ENCODE peak calls at places on chromosomes 5 and 9, in nine cellular contexts. One of them, this sample, is unnamed.

GRCh38 chr5:179549973-179550510 is 312 bp upstream of the RUFY1 start:
- DNase-seq in nephron progenitor cell: no peak
- DNase-seq in NCI-H774: peak
- DNase-seq in activated CD4-positive, alpha-beta memory T cell treated with anti-CD3 and anti-CD28 coated beads for 36 hours: peak
- DNase-seq in AML-193: peak
- DNase-seq in AG09319: no peak
- DNase-seq in left colon: no peak
- DNase-seq in kidney glomerular epithelial cell: peak
- DNase-seq in mucosa of gallbladder: no peak
- DNase-seq in this sample: no peak

GRCh38 chr5:173765030-173765644 is 123.0 kb upstream of the CPEB4 start:
- DNase-seq in mucosa of gallbladder: no peak
- DNase-seq in kidney glomerular epithelial cell: no peak
- DNase-seq in AML-193: no peak
- DNase-seq in AG09319: no peak
- DNase-seq in left colon: no peak
- DNase-seq in NCI-H774: no peak
- DNase-seq in activated CD4-positive, alpha-beta memory T cell treated with anti-CD3 and anti-CD28 coated beads for 36 hours: no peak
- DNase-seq in nephron progenitor cell: no peak
- DNase-seq in this sample: no peak

GRCh38 chr5:23204111-23204510 is 303.3 kb upstream of the PRDM9 start:
- DNase-seq in AG09319: no peak
- DNase-seq in NCI-H774: no peak
- DNase-seq in AML-193: no peak
- DNase-seq in kidney glomerular epithelial cell: no peak
- DNase-seq in nephron progenitor cell: no peak
- DNase-seq in mucosa of gallbladder: no peak
- DNase-seq in left colon: no peak
- DNase-seq in activated CD4-positive, alpha-beta memory T cell treated with anti-CD3 and anti-CD28 coated beads for 36 hours: no peak
- DNase-seq in this sample: no peak

GRCh38 chr9:131333771-131334567 is 44.4 kb downstream of the PLPP7 start:
- DNase-seq in AG09319: no peak
- DNase-seq in nephron progenitor cell: no peak
- DNase-seq in left colon: no peak
- DNase-seq in activated CD4-positive, alpha-beta memory T cell treated with anti-CD3 and anti-CD28 coated beads for 36 hours: no peak
- DNase-seq in NCI-H774: no peak
- DNase-seq in mucosa of gallbladder: no peak
- DNase-seq in kidney glomerular epithelial cell: no peak
- DNase-seq in AML-193: no peak
- DNase-seq in this sample: no peak

GRCh38 chr9:124054671-124055212 is 43.2 kb downstream of the LHX2 start:
- DNase-seq in left colon: no peak
- DNase-seq in mucosa of gallbladder: no peak
- DNase-seq in activated CD4-positive, alpha-beta memory T cell treated with anti-CD3 and anti-CD28 coated beads for 36 hours: peak
- DNase-seq in AG09319: peak
- DNase-seq in kidney glomerular epithelial cell: peak
- DNase-seq in AML-193: no peak
- DNase-seq in NCI-H774: no peak
- DNase-seq in nephron progenitor cell: no peak
- DNase-seq in this sample: peak

GRCh38 chr5:60463179-60463868 is 236.6 kb downstream of the DEPDC1B start:
- DNase-seq in NCI-H774: no peak
- DNase-seq in kidney glomerular epithelial cell: peak
- DNase-seq in AML-193: no peak
- DNase-seq in nephron progenitor cell: no peak
- DNase-seq in activated CD4-positive, alpha-beta memory T cell treated with anti-CD3 and anti-CD28 coated beads for 36 hours: no peak
- DNase-seq in left colon: no peak
- DNase-seq in AG09319: no peak
- DNase-seq in mucosa of gallbladder: no peak
- DNase-seq in this sample: no peak

GRCh38 chr9:126704157-126704941 is 90.6 kb downstream of the LMX1B start:
- DNase-seq in nephron progenitor cell: no peak
- DNase-seq in AG09319: no peak
- DNase-seq in activated CD4-positive, alpha-beta memory T cell treated with anti-CD3 and anti-CD28 coated beads for 36 hours: peak
- DNase-seq in AML-193: no peak
- DNase-seq in kidney glomerular epithelial cell: peak
- DNase-seq in left colon: peak
- DNase-seq in NCI-H774: no peak
- DNase-seq in mucosa of gallbladder: no peak
- DNase-seq in this sample: no peak

GRCh38 chr9:29691758-29692407 is 2118.6 kb upstream of the C9orf72 start:
- DNase-seq in mucosa of gallbladder: no peak
- DNase-seq in AG09319: no peak
- DNase-seq in left colon: no peak
- DNase-seq in AML-193: peak
- DNase-seq in activated CD4-positive, alpha-beta memory T cell treated with anti-CD3 and anti-CD28 coated beads for 36 hours: no peak
- DNase-seq in kidney glomerular epithelial cell: no peak
- DNase-seq in NCI-H774: no peak
- DNase-seq in nephron progenitor cell: peak
- DNase-seq in this sample: no peak

GRCh38 chr9:72012642-72013041 is 47.8 kb downstream of the C9orf57 start:
- DNase-seq in activated CD4-positive, alpha-beta memory T cell treated with anti-CD3 and anti-CD28 coated beads for 36 hours: no peak
- DNase-seq in kidney glomerular epithelial cell: no peak
- DNase-seq in NCI-H774: no peak
- DNase-seq in mucosa of gallbladder: peak
- DNase-seq in AML-193: no peak
- DNase-seq in left colon: no peak
- DNase-seq in nephron progenitor cell: no peak
- DNase-seq in AG09319: no peak
- DNase-seq in this sample: no peak

GRCh38 chr5:154143121-154143725 is 47.3 kb upstream of the GALNT10 start:
- DNase-seq in mucosa of gallbladder: no peak
- DNase-seq in AML-193: no peak
- DNase-seq in activated CD4-positive, alpha-beta memory T cell treated with anti-CD3 and anti-CD28 coated beads for 36 hours: no peak
- DNase-seq in AG09319: no peak
- DNase-seq in nephron progenitor cell: no peak
- DNase-seq in NCI-H774: no peak
- DNase-seq in left colon: no peak
- DNase-seq in kidney glomerular epithelial cell: no peak
- DNase-seq in this sample: no peak

GRCh38 chr9:96447406-96447805 is 2.6 kb upstream of the HABP4 start:
- DNase-seq in nephron progenitor cell: no peak
- DNase-seq in AML-193: no peak
- DNase-seq in kidney glomerular epithelial cell: no peak
- DNase-seq in mucosa of gallbladder: no peak
- DNase-seq in NCI-H774: no peak
- DNase-seq in left colon: no peak
- DNase-seq in activated CD4-positive, alpha-beta memory T cell treated with anti-CD3 and anti-CD28 coated beads for 36 hours: no peak
- DNase-seq in AG09319: no peak
- DNase-seq in this sample: no peak

GRCh38 chr5:32444191-32444945 is at the start of gene ZFR:
- DNase-seq in nephron progenitor cell: peak
- DNase-seq in AML-193: peak
- DNase-seq in NCI-H774: peak
- DNase-seq in mucosa of gallbladder: peak
- DNase-seq in activated CD4-positive, alpha-beta memory T cell treated with anti-CD3 and anti-CD28 coated beads for 36 hours: peak
- DNase-seq in AG09319: peak
- DNase-seq in left colon: peak
- DNase-seq in kidney glomerular epithelial cell: peak
- DNase-seq in this sample: peak

GRCh38 chr5:56638061-56638621 is 177.2 kb upstream of the MAP3K1 start:
- DNase-seq in left colon: no peak
- DNase-seq in AML-193: no peak
- DNase-seq in nephron progenitor cell: no peak
- DNase-seq in mucosa of gallbladder: peak
- DNase-seq in AG09319: no peak
- DNase-seq in NCI-H774: peak
- DNase-seq in kidney glomerular epithelial cell: peak
- DNase-seq in activated CD4-positive, alpha-beta memory T cell treated with anti-CD3 and anti-CD28 coated beads for 36 hours: no peak
- DNase-seq in this sample: peak

GRCh38 chr5:801472-801871 is 16.9 kb upstream of the ZDHHC11B start:
- DNase-seq in nephron progenitor cell: no peak
- DNase-seq in mucosa of gallbladder: no peak
- DNase-seq in AG09319: no peak
- DNase-seq in left colon: no peak
- DNase-seq in AML-193: no peak
- DNase-seq in kidney glomerular epithelial cell: no peak
- DNase-seq in activated CD4-positive, alpha-beta memory T cell treated with anti-CD3 and anti-CD28 coated beads for 36 hours: no peak
- DNase-seq in NCI-H774: no peak
- DNase-seq in this sample: no peak

GRCh38 chr9:122097679-122098315 is 4.7 kb upstream of the TTLL11 start:
- DNase-seq in NCI-H774: no peak
- DNase-seq in kidney glomerular epithelial cell: no peak
- DNase-seq in nephron progenitor cell: no peak
- DNase-seq in mucosa of gallbladder: no peak
- DNase-seq in activated CD4-positive, alpha-beta memory T cell treated with anti-CD3 and anti-CD28 coated beads for 36 hours: no peak
- DNase-seq in AG09319: no peak
- DNase-seq in left colon: no peak
- DNase-seq in AML-193: no peak
- DNase-seq in this sample: no peak

GRCh38 chr5:140795259-140795641 is 598 bp downstream of the PCDHA2 start:
- DNase-seq in NCI-H774: no peak
- DNase-seq in left colon: no peak
- DNase-seq in nephron progenitor cell: no peak
- DNase-seq in AG09319: no peak
- DNase-seq in activated CD4-positive, alpha-beta memory T cell treated with anti-CD3 and anti-CD28 coated beads for 36 hours: no peak
- DNase-seq in mucosa of gallbladder: no peak
- DNase-seq in AML-193: no peak
- DNase-seq in kidney glomerular epithelial cell: no peak
- DNase-seq in this sample: no peak

GRCh38 chr9:38318755-38319495 is 73.6 kb upstream of the ALDH1B1 start:
- DNase-seq in left colon: no peak
- DNase-seq in mucosa of gallbladder: peak
- DNase-seq in kidney glomerular epithelial cell: peak
- DNase-seq in activated CD4-positive, alpha-beta memory T cell treated with anti-CD3 and anti-CD28 coated beads for 36 hours: peak
- DNase-seq in nephron progenitor cell: no peak
- DNase-seq in NCI-H774: no peak
- DNase-seq in AML-193: no peak
- DNase-seq in AG09319: no peak
- DNase-seq in this sample: no peak

GRCh38 chr9:36163049-36163839 is 5.9 kb upstream of the CCIN start:
- DNase-seq in left colon: no peak
- DNase-seq in activated CD4-positive, alpha-beta memory T cell treated with anti-CD3 and anti-CD28 coated beads for 36 hours: no peak
- DNase-seq in kidney glomerular epithelial cell: peak
- DNase-seq in NCI-H774: no peak
- DNase-seq in AML-193: no peak
- DNase-seq in nephron progenitor cell: peak
- DNase-seq in mucosa of gallbladder: no peak
- DNase-seq in AG09319: no peak
- DNase-seq in this sample: no peak

GRCh38 chr5:118008779-118009178 is 979.6 kb downstream of the DTWD2 start:
- DNase-seq in activated CD4-positive, alpha-beta memory T cell treated with anti-CD3 and anti-CD28 coated beads for 36 hours: no peak
- DNase-seq in NCI-H774: no peak
- DNase-seq in kidney glomerular epithelial cell: no peak
- DNase-seq in AG09319: no peak
- DNase-seq in left colon: no peak
- DNase-seq in nephron progenitor cell: no peak
- DNase-seq in mucosa of gallbladder: no peak
- DNase-seq in AML-193: no peak
- DNase-seq in this sample: no peak

GRCh38 chr5:150622157-150622556 is 18.3 kb upstream of the SYNPO start:
- DNase-seq in AG09319: no peak
- DNase-seq in mucosa of gallbladder: no peak
- DNase-seq in kidney glomerular epithelial cell: no peak
- DNase-seq in NCI-H774: no peak
- DNase-seq in nephron progenitor cell: no peak
- DNase-seq in AML-193: no peak
- DNase-seq in activated CD4-positive, alpha-beta memory T cell treated with anti-CD3 and anti-CD28 coated beads for 36 hours: no peak
- DNase-seq in left colon: no peak
- DNase-seq in this sample: no peak

GRCh38 chr5:151427258-151427657 is 20.1 kb upstream of the SLC36A1 start:
- DNase-seq in activated CD4-positive, alpha-beta memory T cell treated with anti-CD3 and anti-CD28 coated beads for 36 hours: peak
- DNase-seq in NCI-H774: no peak
- DNase-seq in left colon: no peak
- DNase-seq in AML-193: no peak
- DNase-seq in kidney glomerular epithelial cell: no peak
- DNase-seq in AG09319: no peak
- DNase-seq in mucosa of gallbladder: no peak
- DNase-seq in nephron progenitor cell: no peak
- DNase-seq in this sample: no peak

GRCh38 chr9:38417003-38417965 is 7.0 kb downstream of the IGFBPL1 start:
- DNase-seq in kidney glomerular epithelial cell: no peak
- DNase-seq in left colon: peak
- DNase-seq in AML-193: peak
- DNase-seq in mucosa of gallbladder: peak
- DNase-seq in activated CD4-positive, alpha-beta memory T cell treated with anti-CD3 and anti-CD28 coated beads for 36 hours: peak
- DNase-seq in AG09319: no peak
- DNase-seq in nephron progenitor cell: peak
- DNase-seq in NCI-H774: peak
- DNase-seq in this sample: peak

GRCh38 chr9:125233678-125234077 is 7.5 kb downstream of the HSPA5 start:
- DNase-seq in mucosa of gallbladder: peak
- DNase-seq in left colon: no peak
- DNase-seq in kidney glomerular epithelial cell: peak
- DNase-seq in AG09319: peak
- DNase-seq in NCI-H774: no peak
- DNase-seq in AML-193: no peak
- DNase-seq in activated CD4-positive, alpha-beta memory T cell treated with anti-CD3 and anti-CD28 coated beads for 36 hours: no peak
- DNase-seq in nephron progenitor cell: no peak
- DNase-seq in this sample: no peak

GRCh38 chr9:10274983-10275382 is 337.8 kb downstream of the PTPRD start:
- DNase-seq in AML-193: no peak
- DNase-seq in AG09319: no peak
- DNase-seq in nephron progenitor cell: no peak
- DNase-seq in left colon: no peak
- DNase-seq in NCI-H774: no peak
- DNase-seq in mucosa of gallbladder: no peak
- DNase-seq in kidney glomerular epithelial cell: no peak
- DNase-seq in activated CD4-positive, alpha-beta memory T cell treated with anti-CD3 and anti-CD28 coated beads for 36 hours: no peak
- DNase-seq in this sample: no peak

GRCh38 chr5:16935271-16936149 is 578 bp downstream of the MYO10 start:
- DNase-seq in AG09319: no peak
- DNase-seq in activated CD4-positive, alpha-beta memory T cell treated with anti-CD3 and anti-CD28 coated beads for 36 hours: peak
- DNase-seq in nephron progenitor cell: peak
- DNase-seq in kidney glomerular epithelial cell: peak
- DNase-seq in mucosa of gallbladder: no peak
- DNase-seq in NCI-H774: no peak
- DNase-seq in left colon: peak
- DNase-seq in AML-193: no peak
- DNase-seq in this sample: peak

GRCh38 chr5:168262042-168262743 is 29.3 kb upstream of the WWC1 start:
- DNase-seq in kidney glomerular epithelial cell: no peak
- DNase-seq in NCI-H774: no peak
- DNase-seq in activated CD4-positive, alpha-beta memory T cell treated with anti-CD3 and anti-CD28 coated beads for 36 hours: no peak
- DNase-seq in nephron progenitor cell: no peak
- DNase-seq in left colon: peak
- DNase-seq in mucosa of gallbladder: no peak
- DNase-seq in AG09319: no peak
- DNase-seq in AML-193: no peak
- DNase-seq in this sample: no peak

GRCh38 chr5:78095119-78095518 is 199.4 kb downstream of the AP3B1 start:
- DNase-seq in mucosa of gallbladder: no peak
- DNase-seq in left colon: no peak
- DNase-seq in AML-193: no peak
- DNase-seq in activated CD4-positive, alpha-beta memory T cell treated with anti-CD3 and anti-CD28 coated beads for 36 hours: no peak
- DNase-seq in kidney glomerular epithelial cell: no peak
- DNase-seq in NCI-H774: no peak
- DNase-seq in AG09319: no peak
- DNase-seq in nephron progenitor cell: no peak
- DNase-seq in this sample: no peak

GRCh38 chr5:127960126-127960744 is 123.3 kb upstream of the SLC12A2 start:
- DNase-seq in left colon: no peak
- DNase-seq in activated CD4-positive, alpha-beta memory T cell treated with anti-CD3 and anti-CD28 coated beads for 36 hours: no peak
- DNase-seq in nephron progenitor cell: no peak
- DNase-seq in kidney glomerular epithelial cell: no peak
- DNase-seq in AG09319: no peak
- DNase-seq in NCI-H774: no peak
- DNase-seq in mucosa of gallbladder: no peak
- DNase-seq in AML-193: peak
- DNase-seq in this sample: no peak

This sample was measured in DMS153.